ENCODE peak calls at places on chromosome 20, in four cellular contexts. One of them, this sample, is unnamed.

GRCh38 chr20:50187403-50188051 is 3.1 kb upstream of the CEBPB start:
- DNase-seq in KBM-7: peak
- DNase-seq in stimulated activated CD4-positive, alpha-beta T cell treated with anti-CD3 and anti-CD28 coated beads, Interleukin-1b, Interleukin-23, amount 100 ng/mL, for 1 hour: no peak
- DNase-seq in iris pigment epithelial cell: peak
- DNase-seq in this sample: no peak

GRCh38 chr20:13563854-13564253 is 74.9 kb downstream of the TASP1 start:
- DNase-seq in KBM-7: no peak
- DNase-seq in stimulated activated CD4-positive, alpha-beta T cell treated with anti-CD3 and anti-CD28 coated beads, Interleukin-1b, Interleukin-23, amount 100 ng/mL, for 1 hour: no peak
- DNase-seq in iris pigment epithelial cell: no peak
- DNase-seq in this sample: no peak

GRCh38 chr20:61673152-61673551 is 392.5 kb downstream of the TAF4 start:
- DNase-seq in KBM-7: no peak
- DNase-seq in stimulated activated CD4-positive, alpha-beta T cell treated with anti-CD3 and anti-CD28 coated beads, Interleukin-1b, Interleukin-23, amount 100 ng/mL, for 1 hour: no peak
- DNase-seq in iris pigment epithelial cell: no peak
- DNase-seq in this sample: no peak

GRCh38 chr20:44422083-44422482 is 53.6 kb upstream of the TTPAL start:
- DNase-seq in KBM-7: no peak
- DNase-seq in stimulated activated CD4-positive, alpha-beta T cell treated with anti-CD3 and anti-CD28 coated beads, Interleukin-1b, Interleukin-23, amount 100 ng/mL, for 1 hour: no peak
- DNase-seq in iris pigment epithelial cell: peak
- DNase-seq in this sample: no peak

GRCh38 chr20:40679119-40679637 is 9.9 kb downstream of the MAFB start:
- DNase-seq in KBM-7: no peak
- DNase-seq in stimulated activated CD4-positive, alpha-beta T cell treated with anti-CD3 and anti-CD28 coated beads, Interleukin-1b, Interleukin-23, amount 100 ng/mL, for 1 hour: no peak
- DNase-seq in iris pigment epithelial cell: no peak
- DNase-seq in this sample: no peak

GRCh38 chr20:17504898-17505663 is 26.1 kb downstream of the BFSP1 start:
- DNase-seq in KBM-7: peak
- DNase-seq in stimulated activated CD4-positive, alpha-beta T cell treated with anti-CD3 and anti-CD28 coated beads, Interleukin-1b, Interleukin-23, amount 100 ng/mL, for 1 hour: no peak
- DNase-seq in iris pigment epithelial cell: peak
- DNase-seq in this sample: peak

GRCh38 chr20:48631114-48632016 is 196.4 kb downstream of the PREX1 start:
- DNase-seq in KBM-7: no peak
- DNase-seq in stimulated activated CD4-positive, alpha-beta T cell treated with anti-CD3 and anti-CD28 coated beads, Interleukin-1b, Interleukin-23, amount 100 ng/mL, for 1 hour: no peak
- DNase-seq in iris pigment epithelial cell: peak
- DNase-seq in this sample: no peak

GRCh38 chr20:35792740-35793139 is 20.9 kb downstream of the PHF20 start:
- DNase-seq in KBM-7: no peak
- DNase-seq in stimulated activated CD4-positive, alpha-beta T cell treated with anti-CD3 and anti-CD28 coated beads, Interleukin-1b, Interleukin-23, amount 100 ng/mL, for 1 hour: no peak
- DNase-seq in iris pigment epithelial cell: no peak
- DNase-seq in this sample: no peak

GRCh38 chr20:60011512-60012507 is 53.6 kb downstream of the CDH26 start:
- DNase-seq in KBM-7: peak
- DNase-seq in stimulated activated CD4-positive, alpha-beta T cell treated with anti-CD3 and anti-CD28 coated beads, Interleukin-1b, Interleukin-23, amount 100 ng/mL, for 1 hour: no peak
- DNase-seq in iris pigment epithelial cell: no peak
- DNase-seq in this sample: no peak

GRCh38 chr20:13684566-13685222 is 46.0 kb upstream of the TASP1 start:
- DNase-seq in KBM-7: peak
- DNase-seq in stimulated activated CD4-positive, alpha-beta T cell treated with anti-CD3 and anti-CD28 coated beads, Interleukin-1b, Interleukin-23, amount 100 ng/mL, for 1 hour: no peak
- DNase-seq in iris pigment epithelial cell: no peak
- DNase-seq in this sample: no peak

GRCh38 chr20:23294671-23295070 is 55.9 kb upstream of the NXT1 start:
- DNase-seq in KBM-7: no peak
- DNase-seq in stimulated activated CD4-positive, alpha-beta T cell treated with anti-CD3 and anti-CD28 coated beads, Interleukin-1b, Interleukin-23, amount 100 ng/mL, for 1 hour: no peak
- DNase-seq in iris pigment epithelial cell: no peak
- DNase-seq in this sample: no peak

GRCh38 chr20:23270427-23270911 is 80.1 kb upstream of the NXT1 start:
- DNase-seq in KBM-7: no peak
- DNase-seq in stimulated activated CD4-positive, alpha-beta T cell treated with anti-CD3 and anti-CD28 coated beads, Interleukin-1b, Interleukin-23, amount 100 ng/mL, for 1 hour: no peak
- DNase-seq in iris pigment epithelial cell: peak
- DNase-seq in this sample: no peak

GRCh38 chr20:14189794-14190402 is 147.5 kb downstream of the FLRT3 start:
- DNase-seq in KBM-7: peak
- DNase-seq in stimulated activated CD4-positive, alpha-beta T cell treated with anti-CD3 and anti-CD28 coated beads, Interleukin-1b, Interleukin-23, amount 100 ng/mL, for 1 hour: no peak
- DNase-seq in iris pigment epithelial cell: peak
- DNase-seq in this sample: no peak

This sample was measured in stimulated activated CD8-positive, alpha-beta memory T cell treated with anti-CD3 and anti-CD28 coated beads, Interleukin-2, amount 100 ng/mL, for 1 hour.